ENCODE peak calls at places on chromosomes 2 and 18, in six cellular contexts. Z is stimulated activated naive CD4-positive, alpha-beta T cell treated with Interleukin-2 at 50 U/mL for 16 hours; I is activated T-cell treated with anti-CD3 and anti-CD28 coated beads, Interleukin-2, amount 50 U/mL, for 48 hours; E is GM10248; X is adipocyte; A is stimulated activated CD8-positive, alpha-beta memory T cell treated with anti-CD3 and anti-CD28 coated beads, Interleukin-7, amount 100 ng/mL, for 1 hour. F is an unnamed sample.

GRCh38 chr2:168673265-168674222 is 128.9 kb upstream of the NOSTRIN start:
- DNase-seq in Z (no peak), I (no peak), E (no peak), X (no peak), A (no peak), F (no peak)

GRCh38 chr2:11473604-11474440 is 7.9 kb upstream of the E2F6 start:
- DNase-seq in Z (no peak), I (no peak), E (no peak), X (no peak), A (no peak), F (no peak)

GRCh38 chr2:155944209-155944608 is 388.3 kb downstream of the NR4A2 start:
- DNase-seq in Z (no peak), I (no peak), E (no peak), X (peak; percentile 32), A (no peak), F (no peak)

GRCh38 chr18:60010513-60010912 is 110.7 kb downstream of the PMAIP1 start:
- DNase-seq in Z (no peak), I (no peak), E (no peak), X (no peak), A (no peak), F (no peak)

GRCh38 chr2:132760971-132761370 is 91.0 kb upstream of the LYPD1 start:
- DNase-seq in Z (no peak), I (no peak), E (no peak), X (no peak), A (no peak), F (no peak)

GRCh38 chr2:37472959-37473358 is 128.5 kb downstream of the QPCT start:
- DNase-seq in Z (no peak), I (no peak), E (no peak), X (peak; percentile 85), A (no peak), F (no peak)

GRCh38 chr2:72923833-72924352 is 6.6 kb downstream of the EMX1 start:
- DNase-seq in Z (no peak), I (no peak), E (no peak), X (no peak), A (no peak), F (no peak)

GRCh38 chr2:59034791-59035190 is 793.7 kb upstream of the FANCL start:
- DNase-seq in Z (no peak), I (no peak), E (no peak), X (no peak), A (no peak), F (no peak)

GRCh38 chr2:102032368-102033027 is 40.7 kb downstream of the IL1R2 start:
- DNase-seq in Z (no peak), I (no peak), E (no peak), X (peak; percentile 31), A (no peak), F (no peak)

GRCh38 chr2:120596990-120597594 is 138.6 kb upstream of the GLI2 start:
- DNase-seq in Z (no peak), I (no peak), E (no peak), X (peak; percentile 91), A (no peak), F (no peak)

GRCh38 chr2:74206180-74206688 is 7.8 kb downstream of the MTHFD2 start:
- DNase-seq in Z (peak; percentile 17), I (peak; percentile 63), E (peak; percentile 69), X (peak; percentile 48), A (no peak), F (peak; percentile 48)

GRCh38 chr2:238097988-238098853 is 1.9 kb upstream of the ESPNL start:
- DNase-seq in Z (no peak), I (no peak), E (peak; percentile 82), X (peak; percentile 39), A (no peak), F (peak; percentile 70)

GRCh38 chr2:109372171-109372568 is 241.6 kb downstream of the SEPTIN10 start:
- DNase-seq in Z (no peak), I (no peak), E (no peak), X (no peak), A (no peak), F (no peak)

GRCh38 chr2:23563673-23564617 is 179.0 kb downstream of the KLHL29 start:
- DNase-seq in Z (no peak), I (no peak), E (no peak), X (peak; percentile 79), A (no peak), F (no peak)

GRCh38 chr2:33110461-33110860 is 163.7 kb downstream of the LTBP1 start:
- DNase-seq in Z (no peak), I (no peak), E (no peak), X (no peak), A (no peak), F (no peak)

GRCh38 chr2:106944220-106944619 is 58.3 kb upstream of the ST6GAL2 start:
- DNase-seq in Z (no peak), I (no peak), E (no peak), X (peak; percentile 76), A (no peak), F (no peak)

GRCh38 chr2:234827096-234827860 is 124.5 kb upstream of the SH3BP4 start:
- DNase-seq in Z (no peak), I (no peak), E (no peak), X (peak; percentile 79), A (no peak), F (no peak)

GRCh38 chr18:50749421-50749820 is 70.4 kb downstream of the MRO start:
- DNase-seq in Z (no peak), I (no peak), E (no peak), X (no peak), A (no peak), F (no peak)

GRCh38 chr18:9404565-9405060 is 70.0 kb downstream of the TWSG1 start:
- DNase-seq in Z (no peak), I (peak; percentile 35), E (peak; percentile 62), X (no peak), A (no peak), F (peak; percentile 39)

GRCh38 chr2:1856481-1856880 is 112.2 kb upstream of the PXDN start:
- DNase-seq in Z (no peak), I (no peak), E (no peak), X (no peak), A (no peak), F (no peak)

GRCh38 chr2:112938904-112939303 is 27.9 kb downstream of the IL37 start:
- DNase-seq in Z (no peak), I (no peak), E (no peak), X (no peak), A (no peak), F (no peak)

GRCh38 chr2:72994282-72994990 is 77.1 kb downstream of the SFXN5 start:
- DNase-seq in Z (no peak), I (peak; percentile 9), E (no peak), X (no peak), A (no peak), F (no peak)

GRCh38 chr2:55106148-55106547 is 55.9 kb upstream of the RTN4 start:
- DNase-seq in Z (no peak), I (no peak), E (no peak), X (peak; percentile 60), A (no peak), F (no peak)

GRCh38 chr2:86631846-86632485 is 8.3 kb upstream of the RNF103 start:
- DNase-seq in Z (no peak), I (no peak), E (no peak), X (no peak), A (no peak), F (no peak)

GRCh38 chr2:171578156-171578803 is 56.0 kb downstream of the CYBRD1 start:
- DNase-seq in Z (no peak), I (no peak), E (no peak), X (no peak), A (no peak), F (no peak)

GRCh38 chr2:17470855-17471641 is 47.2 kb downstream of the RAD51AP2 start:
- DNase-seq in Z (no peak), I (no peak), E (peak; percentile 5), X (peak; percentile 51), A (no peak), F (no peak)